ENCODE peak calls at places on chromosome 21, in nine cellular contexts. One of them, this sample, is unnamed.

GRCh38 chr21:45341261-45341660 is 53.6 kb upstream of the POFUT2 start:
- DNase-seq in neural progenitor cell: no peak
- DNase-seq in AG08396: no peak
- DNase-seq in activated CD8-positive, alpha-beta memory T cell treated with anti-CD3 and anti-CD28 coated beads for 4 hours: no peak
- DNase-seq in COR-L47: no peak
- DNase-seq in HL-60: no peak
- DNase-seq in NCI-H774: no peak
- DNase-seq in mucosa of descending colon: no peak
- DNase-seq in EL: no peak
- DNase-seq in this sample: no peak

GRCh38 chr21:25733859-25734653 is 648 bp downstream of the ATP5PF start:
- DNase-seq in neural progenitor cell: no peak
- DNase-seq in AG08396: peak
- DNase-seq in activated CD8-positive, alpha-beta memory T cell treated with anti-CD3 and anti-CD28 coated beads for 4 hours: peak
- DNase-seq in COR-L47: no peak
- DNase-seq in HL-60: peak
- DNase-seq in NCI-H774: no peak
- DNase-seq in mucosa of descending colon: no peak
- DNase-seq in EL: peak
- DNase-seq in this sample: peak

GRCh38 chr21:20999567-21000169 is 1.5 kb downstream of the NCAM2 start:
- DNase-seq in neural progenitor cell: peak
- DNase-seq in AG08396: peak
- DNase-seq in activated CD8-positive, alpha-beta memory T cell treated with anti-CD3 and anti-CD28 coated beads for 4 hours: no peak
- DNase-seq in COR-L47: peak
- DNase-seq in HL-60: peak
- DNase-seq in NCI-H774: peak
- DNase-seq in mucosa of descending colon: no peak
- DNase-seq in EL: peak
- DNase-seq in this sample: peak

GRCh38 chr21:15908187-15908586 is 178.4 kb downstream of the USP25 start:
- DNase-seq in neural progenitor cell: no peak
- DNase-seq in AG08396: no peak
- DNase-seq in activated CD8-positive, alpha-beta memory T cell treated with anti-CD3 and anti-CD28 coated beads for 4 hours: no peak
- DNase-seq in COR-L47: no peak
- DNase-seq in HL-60: no peak
- DNase-seq in NCI-H774: no peak
- DNase-seq in mucosa of descending colon: no peak
- DNase-seq in EL: peak
- DNase-seq in this sample: no peak

GRCh38 chr21:32334980-32335471 is 36.4 kb downstream of the MRAP start:
- DNase-seq in neural progenitor cell: peak
- DNase-seq in AG08396: no peak
- DNase-seq in activated CD8-positive, alpha-beta memory T cell treated with anti-CD3 and anti-CD28 coated beads for 4 hours: no peak
- DNase-seq in COR-L47: no peak
- DNase-seq in HL-60: no peak
- DNase-seq in NCI-H774: no peak
- DNase-seq in mucosa of descending colon: no peak
- DNase-seq in EL: no peak
- DNase-seq in this sample: no peak

GRCh38 chr21:37974081-37974480 is 57.8 kb upstream of the KCNJ6 start:
- DNase-seq in neural progenitor cell: no peak
- DNase-seq in AG08396: no peak
- DNase-seq in activated CD8-positive, alpha-beta memory T cell treated with anti-CD3 and anti-CD28 coated beads for 4 hours: no peak
- DNase-seq in COR-L47: no peak
- DNase-seq in HL-60: no peak
- DNase-seq in NCI-H774: no peak
- DNase-seq in mucosa of descending colon: no peak
- DNase-seq in EL: peak
- DNase-seq in this sample: no peak

GRCh38 chr21:26769613-26770188 is 75.5 kb downstream of the ADAMTS1 start:
- DNase-seq in neural progenitor cell: peak
- DNase-seq in AG08396: no peak
- DNase-seq in activated CD8-positive, alpha-beta memory T cell treated with anti-CD3 and anti-CD28 coated beads for 4 hours: no peak
- DNase-seq in COR-L47: peak
- DNase-seq in HL-60: no peak
- DNase-seq in NCI-H774: no peak
- DNase-seq in mucosa of descending colon: no peak
- DNase-seq in EL: peak
- DNase-seq in this sample: no peak

GRCh38 chr21:16002872-16003466 is 273.2 kb downstream of the USP25 start:
- DNase-seq in neural progenitor cell: no peak
- DNase-seq in AG08396: no peak
- DNase-seq in activated CD8-positive, alpha-beta memory T cell treated with anti-CD3 and anti-CD28 coated beads for 4 hours: no peak
- DNase-seq in COR-L47: no peak
- DNase-seq in HL-60: no peak
- DNase-seq in NCI-H774: no peak
- DNase-seq in mucosa of descending colon: no peak
- DNase-seq in EL: peak
- DNase-seq in this sample: no peak

GRCh38 chr21:31293986-31294385 is 50.1 kb downstream of the TIAM1 start:
- DNase-seq in neural progenitor cell: no peak
- DNase-seq in AG08396: peak
- DNase-seq in activated CD8-positive, alpha-beta memory T cell treated with anti-CD3 and anti-CD28 coated beads for 4 hours: peak
- DNase-seq in COR-L47: no peak
- DNase-seq in HL-60: no peak
- DNase-seq in NCI-H774: no peak
- DNase-seq in mucosa of descending colon: no peak
- DNase-seq in EL: peak
- DNase-seq in this sample: no peak

GRCh38 chr21:33278736-33279135 is 12.6 kb downstream of the IL10RB start:
- DNase-seq in neural progenitor cell: no peak
- DNase-seq in AG08396: no peak
- DNase-seq in activated CD8-positive, alpha-beta memory T cell treated with anti-CD3 and anti-CD28 coated beads for 4 hours: no peak
- DNase-seq in COR-L47: no peak
- DNase-seq in HL-60: no peak
- DNase-seq in NCI-H774: no peak
- DNase-seq in mucosa of descending colon: no peak
- DNase-seq in EL: peak
- DNase-seq in this sample: no peak

GRCh38 chr21:43689556-43690337 is 29.2 kb upstream of the PDXK start:
- DNase-seq in neural progenitor cell: no peak
- DNase-seq in AG08396: no peak
- DNase-seq in activated CD8-positive, alpha-beta memory T cell treated with anti-CD3 and anti-CD28 coated beads for 4 hours: no peak
- DNase-seq in COR-L47: no peak
- DNase-seq in HL-60: no peak
- DNase-seq in NCI-H774: no peak
- DNase-seq in mucosa of descending colon: no peak
- DNase-seq in EL: no peak
- DNase-seq in this sample: no peak

GRCh38 chr21:35239811-35240219 is 190.7 kb upstream of the RUNX1 start:
- DNase-seq in neural progenitor cell: peak
- DNase-seq in AG08396: no peak
- DNase-seq in activated CD8-positive, alpha-beta memory T cell treated with anti-CD3 and anti-CD28 coated beads for 4 hours: no peak
- DNase-seq in COR-L47: peak
- DNase-seq in HL-60: no peak
- DNase-seq in NCI-H774: no peak
- DNase-seq in mucosa of descending colon: no peak
- DNase-seq in EL: no peak
- DNase-seq in this sample: peak

GRCh38 chr21:38460171-38460742 is 38.0 kb downstream of the ERG start:
- DNase-seq in neural progenitor cell: no peak
- DNase-seq in AG08396: no peak
- DNase-seq in activated CD8-positive, alpha-beta memory T cell treated with anti-CD3 and anti-CD28 coated beads for 4 hours: no peak
- DNase-seq in COR-L47: no peak
- DNase-seq in HL-60: no peak
- DNase-seq in NCI-H774: no peak
- DNase-seq in mucosa of descending colon: no peak
- DNase-seq in EL: peak
- DNase-seq in this sample: no peak

GRCh38 chr21:44377201-44377921 is 23.9 kb downstream of the TRPM2 start:
- DNase-seq in neural progenitor cell: peak
- DNase-seq in AG08396: no peak
- DNase-seq in activated CD8-positive, alpha-beta memory T cell treated with anti-CD3 and anti-CD28 coated beads for 4 hours: no peak
- DNase-seq in COR-L47: no peak
- DNase-seq in HL-60: no peak
- DNase-seq in NCI-H774: no peak
- DNase-seq in mucosa of descending colon: no peak
- DNase-seq in EL: no peak
- DNase-seq in this sample: no peak

GRCh38 chr21:25188639-25189038 is 418.6 kb downstream of the MRPL39 start:
- DNase-seq in neural progenitor cell: no peak
- DNase-seq in AG08396: no peak
- DNase-seq in activated CD8-positive, alpha-beta memory T cell treated with anti-CD3 and anti-CD28 coated beads for 4 hours: no peak
- DNase-seq in COR-L47: no peak
- DNase-seq in HL-60: no peak
- DNase-seq in NCI-H774: no peak
- DNase-seq in mucosa of descending colon: no peak
- DNase-seq in EL: no peak
- DNase-seq in this sample: no peak

GRCh38 chr21:36909901-36910561 is 56.4 kb downstream of the HLCS start:
- DNase-seq in neural progenitor cell: no peak
- DNase-seq in AG08396: peak
- DNase-seq in activated CD8-positive, alpha-beta memory T cell treated with anti-CD3 and anti-CD28 coated beads for 4 hours: no peak
- DNase-seq in COR-L47: no peak
- DNase-seq in HL-60: peak
- DNase-seq in NCI-H774: no peak
- DNase-seq in mucosa of descending colon: no peak
- DNase-seq in EL: peak
- DNase-seq in this sample: no peak

GRCh38 chr21:44805226-44805625 is 3.6 kb upstream of the UBE2G2 start:
- DNase-seq in neural progenitor cell: no peak
- DNase-seq in AG08396: no peak
- DNase-seq in activated CD8-positive, alpha-beta memory T cell treated with anti-CD3 and anti-CD28 coated beads for 4 hours: no peak
- DNase-seq in COR-L47: no peak
- DNase-seq in HL-60: no peak
- DNase-seq in NCI-H774: no peak
- DNase-seq in mucosa of descending colon: no peak
- DNase-seq in EL: no peak
- DNase-seq in this sample: no peak

GRCh38 chr21:39637197-39637970 is 24.6 kb downstream of the B3GALT5 start:
- DNase-seq in neural progenitor cell: peak
- DNase-seq in AG08396: no peak
- DNase-seq in activated CD8-positive, alpha-beta memory T cell treated with anti-CD3 and anti-CD28 coated beads for 4 hours: no peak
- DNase-seq in COR-L47: peak
- DNase-seq in HL-60: no peak
- DNase-seq in NCI-H774: peak
- DNase-seq in mucosa of descending colon: peak
- DNase-seq in EL: no peak
- DNase-seq in this sample: no peak

GRCh38 chr21:29372063-29372802 is 73.5 kb downstream of the BACH1 start:
- DNase-seq in neural progenitor cell: peak
- DNase-seq in AG08396: peak
- DNase-seq in activated CD8-positive, alpha-beta memory T cell treated with anti-CD3 and anti-CD28 coated beads for 4 hours: peak
- DNase-seq in COR-L47: peak
- DNase-seq in HL-60: peak
- DNase-seq in NCI-H774: peak
- DNase-seq in mucosa of descending colon: no peak
- DNase-seq in EL: peak
- DNase-seq in this sample: peak

GRCh38 chr21:21163904-21164303 is 165.7 kb downstream of the NCAM2 start:
- DNase-seq in neural progenitor cell: peak
- DNase-seq in AG08396: peak
- DNase-seq in activated CD8-positive, alpha-beta memory T cell treated with anti-CD3 and anti-CD28 coated beads for 4 hours: peak
- DNase-seq in COR-L47: peak
- DNase-seq in HL-60: peak
- DNase-seq in NCI-H774: peak
- DNase-seq in mucosa of descending colon: no peak
- DNase-seq in EL: peak
- DNase-seq in this sample: peak

GRCh38 chr21:42997053-42997452 is 22.7 kb downstream of the PKNOX1 start:
- DNase-seq in neural progenitor cell: no peak
- DNase-seq in AG08396: peak
- DNase-seq in activated CD8-positive, alpha-beta memory T cell treated with anti-CD3 and anti-CD28 coated beads for 4 hours: no peak
- DNase-seq in COR-L47: no peak
- DNase-seq in HL-60: no peak
- DNase-seq in NCI-H774: no peak
- DNase-seq in mucosa of descending colon: no peak
- DNase-seq in EL: peak
- DNase-seq in this sample: no peak

GRCh38 chr21:18760247-18760646 is 356.7 kb upstream of the TMPRSS15 start:
- DNase-seq in neural progenitor cell: no peak
- DNase-seq in AG08396: no peak
- DNase-seq in activated CD8-positive, alpha-beta memory T cell treated with anti-CD3 and anti-CD28 coated beads for 4 hours: no peak
- DNase-seq in COR-L47: no peak
- DNase-seq in HL-60: no peak
- DNase-seq in NCI-H774: no peak
- DNase-seq in mucosa of descending colon: no peak
- DNase-seq in EL: no peak
- DNase-seq in this sample: peak

GRCh38 chr21:45076245-45076661 is 1.9 kb downstream of the ADARB1 start:
- DNase-seq in neural progenitor cell: peak
- DNase-seq in AG08396: peak
- DNase-seq in activated CD8-positive, alpha-beta memory T cell treated with anti-CD3 and anti-CD28 coated beads for 4 hours: no peak
- DNase-seq in COR-L47: no peak
- DNase-seq in HL-60: no peak
- DNase-seq in NCI-H774: no peak
- DNase-seq in mucosa of descending colon: no peak
- DNase-seq in EL: peak
- DNase-seq in this sample: no peak

GRCh38 chr21:37532868-37533780 is 166.6 kb downstream of the DYRK1A start:
- DNase-seq in neural progenitor cell: no peak
- DNase-seq in AG08396: no peak
- DNase-seq in activated CD8-positive, alpha-beta memory T cell treated with anti-CD3 and anti-CD28 coated beads for 4 hours: peak
- DNase-seq in COR-L47: peak
- DNase-seq in HL-60: no peak
- DNase-seq in NCI-H774: peak
- DNase-seq in mucosa of descending colon: no peak
- DNase-seq in EL: peak
- DNase-seq in this sample: no peak

GRCh38 chr21:44272231-44272858 is 10.6 kb upstream of the DNMT3L start:
- DNase-seq in neural progenitor cell: no peak
- DNase-seq in AG08396: no peak
- DNase-seq in activated CD8-positive, alpha-beta memory T cell treated with anti-CD3 and anti-CD28 coated beads for 4 hours: no peak
- DNase-seq in COR-L47: no peak
- DNase-seq in HL-60: no peak
- DNase-seq in NCI-H774: no peak
- DNase-seq in mucosa of descending colon: peak
- DNase-seq in EL: no peak
- DNase-seq in this sample: no peak